ENCODE peak calls at places on chromosomes 12 and 14, in ten cellular contexts. One of them, this sample, is unnamed.

GRCh38 chr14:58639842-58640484 is 2.2 kb downstream of the DACT1 start:
- DNase-seq in heart left ventricle: peak
- DNase-seq in HCT116: peak
- DNase-seq in body of pancreas: no peak
- DNase-seq in adrenal gland: peak
- DNase-seq in thyroid gland: peak
- DNase-seq in IMR-90: peak
- DNase-seq in transverse colon: peak
- DNase-seq in endothelial cell of umbilical vein: peak
- DNase-seq in A549: peak
- DNase-seq in this sample: no peak

GRCh38 chr12:83434600-83434999 is 747.9 kb downstream of the TMTC2 start:
- DNase-seq in heart left ventricle: no peak
- DNase-seq in HCT116: no peak
- DNase-seq in body of pancreas: no peak
- DNase-seq in adrenal gland: no peak
- DNase-seq in thyroid gland: no peak
- DNase-seq in IMR-90: no peak
- DNase-seq in transverse colon: no peak
- DNase-seq in endothelial cell of umbilical vein: no peak
- DNase-seq in A549: no peak
- DNase-seq in this sample: no peak

GRCh38 chr12:53381739-53382630 is 2.0 kb downstream of the SP1 start:
- DNase-seq in heart left ventricle: peak
- DNase-seq in HCT116: no peak
- DNase-seq in body of pancreas: peak
- DNase-seq in adrenal gland: peak
- DNase-seq in thyroid gland: peak
- DNase-seq in IMR-90: peak
- DNase-seq in transverse colon: peak
- DNase-seq in endothelial cell of umbilical vein: peak
- DNase-seq in A549: no peak
- DNase-seq in this sample: peak

GRCh38 chr12:27226319-27226984 is 17.6 kb upstream of the STK38L start:
- DNase-seq in heart left ventricle: peak
- DNase-seq in HCT116: no peak
- DNase-seq in body of pancreas: no peak
- DNase-seq in adrenal gland: no peak
- DNase-seq in thyroid gland: no peak
- DNase-seq in IMR-90: no peak
- DNase-seq in transverse colon: no peak
- DNase-seq in endothelial cell of umbilical vein: peak
- DNase-seq in A549: no peak
- DNase-seq in this sample: no peak

GRCh38 chr12:96241484-96242256 is 47.5 kb downstream of the ELK3 start:
- DNase-seq in heart left ventricle: peak
- DNase-seq in HCT116: no peak
- DNase-seq in body of pancreas: no peak
- DNase-seq in adrenal gland: peak
- DNase-seq in thyroid gland: peak
- DNase-seq in IMR-90: peak
- DNase-seq in transverse colon: peak
- DNase-seq in endothelial cell of umbilical vein: peak
- DNase-seq in A549: no peak
- DNase-seq in this sample: peak

GRCh38 chr14:104346112-104346462 is 207.7 kb downstream of the KIF26A start:
- DNase-seq in heart left ventricle: no peak
- DNase-seq in HCT116: no peak
- DNase-seq in body of pancreas: no peak
- DNase-seq in adrenal gland: no peak
- DNase-seq in thyroid gland: no peak
- DNase-seq in IMR-90: no peak
- DNase-seq in transverse colon: no peak
- DNase-seq in endothelial cell of umbilical vein: no peak
- DNase-seq in A549: no peak
- DNase-seq in this sample: no peak

GRCh38 chr12:4439736-4440135 is 5.9 kb downstream of the FGF6 start:
- DNase-seq in heart left ventricle: no peak
- DNase-seq in HCT116: no peak
- DNase-seq in body of pancreas: no peak
- DNase-seq in adrenal gland: no peak
- DNase-seq in thyroid gland: no peak
- DNase-seq in IMR-90: no peak
- DNase-seq in transverse colon: no peak
- DNase-seq in endothelial cell of umbilical vein: no peak
- DNase-seq in A549: no peak
- DNase-seq in this sample: no peak

GRCh38 chr12:71999795-72000194 is 61.1 kb downstream of the TPH2 start:
- DNase-seq in heart left ventricle: no peak
- DNase-seq in HCT116: no peak
- DNase-seq in body of pancreas: no peak
- DNase-seq in adrenal gland: no peak
- DNase-seq in thyroid gland: no peak
- DNase-seq in IMR-90: no peak
- DNase-seq in transverse colon: no peak
- DNase-seq in endothelial cell of umbilical vein: no peak
- DNase-seq in A549: no peak
- DNase-seq in this sample: no peak

GRCh38 chr14:35533357-35534129 is 421 bp upstream of the INSM2 start:
- DNase-seq in heart left ventricle: peak
- DNase-seq in HCT116: no peak
- DNase-seq in body of pancreas: peak
- DNase-seq in adrenal gland: peak
- DNase-seq in thyroid gland: peak
- DNase-seq in IMR-90: peak
- DNase-seq in transverse colon: peak
- DNase-seq in endothelial cell of umbilical vein: peak
- DNase-seq in A549: peak
- DNase-seq in this sample: peak

GRCh38 chr12:59407799-59408198 is 188.0 kb upstream of the SLC16A7 start:
- DNase-seq in heart left ventricle: no peak
- DNase-seq in HCT116: no peak
- DNase-seq in body of pancreas: peak
- DNase-seq in adrenal gland: no peak
- DNase-seq in thyroid gland: no peak
- DNase-seq in IMR-90: no peak
- DNase-seq in transverse colon: no peak
- DNase-seq in endothelial cell of umbilical vein: no peak
- DNase-seq in A549: no peak
- DNase-seq in this sample: no peak

GRCh38 chr12:14849664-14850063 is 6.3 kb upstream of the ART4 start:
- DNase-seq in heart left ventricle: no peak
- DNase-seq in HCT116: no peak
- DNase-seq in body of pancreas: no peak
- DNase-seq in adrenal gland: no peak
- DNase-seq in thyroid gland: no peak
- DNase-seq in IMR-90: peak
- DNase-seq in transverse colon: no peak
- DNase-seq in endothelial cell of umbilical vein: peak
- DNase-seq in A549: no peak
- DNase-seq in this sample: no peak

GRCh38 chr12:80857311-80857710 is 80.4 kb downstream of the LIN7A start:
- DNase-seq in heart left ventricle: no peak
- DNase-seq in HCT116: no peak
- DNase-seq in body of pancreas: no peak
- DNase-seq in adrenal gland: no peak
- DNase-seq in thyroid gland: no peak
- DNase-seq in IMR-90: peak
- DNase-seq in transverse colon: no peak
- DNase-seq in endothelial cell of umbilical vein: no peak
- DNase-seq in A549: no peak
- DNase-seq in this sample: no peak

GRCh38 chr14:46734287-46734686 is 82.7 kb upstream of the RPL10L start:
- DNase-seq in heart left ventricle: no peak
- DNase-seq in HCT116: no peak
- DNase-seq in body of pancreas: no peak
- DNase-seq in adrenal gland: no peak
- DNase-seq in thyroid gland: no peak
- DNase-seq in IMR-90: no peak
- DNase-seq in transverse colon: peak
- DNase-seq in endothelial cell of umbilical vein: no peak
- DNase-seq in A549: no peak
- DNase-seq in this sample: no peak

GRCh38 chr14:32426596-32427408 is 97.7 kb downstream of the AKAP6 start:
- DNase-seq in heart left ventricle: no peak
- DNase-seq in HCT116: no peak
- DNase-seq in body of pancreas: no peak
- DNase-seq in adrenal gland: peak
- DNase-seq in thyroid gland: no peak
- DNase-seq in IMR-90: no peak
- DNase-seq in transverse colon: no peak
- DNase-seq in endothelial cell of umbilical vein: peak
- DNase-seq in A549: no peak
- DNase-seq in this sample: no peak

GRCh38 chr14:76268700-76269099 is 107.2 kb upstream of the ESRRB start:
- DNase-seq in heart left ventricle: no peak
- DNase-seq in HCT116: no peak
- DNase-seq in body of pancreas: no peak
- DNase-seq in adrenal gland: no peak
- DNase-seq in thyroid gland: no peak
- DNase-seq in IMR-90: no peak
- DNase-seq in transverse colon: no peak
- DNase-seq in endothelial cell of umbilical vein: no peak
- DNase-seq in A549: no peak
- DNase-seq in this sample: no peak

GRCh38 chr14:76271371-76271770 is 104.6 kb upstream of the ESRRB start:
- DNase-seq in heart left ventricle: no peak
- DNase-seq in HCT116: no peak
- DNase-seq in body of pancreas: no peak
- DNase-seq in adrenal gland: no peak
- DNase-seq in thyroid gland: no peak
- DNase-seq in IMR-90: no peak
- DNase-seq in transverse colon: no peak
- DNase-seq in endothelial cell of umbilical vein: no peak
- DNase-seq in A549: no peak
- DNase-seq in this sample: no peak

GRCh38 chr14:76268013-76268376 is 107.9 kb upstream of the ESRRB start:
- DNase-seq in heart left ventricle: no peak
- DNase-seq in HCT116: no peak
- DNase-seq in body of pancreas: no peak
- DNase-seq in adrenal gland: no peak
- DNase-seq in thyroid gland: no peak
- DNase-seq in IMR-90: no peak
- DNase-seq in transverse colon: no peak
- DNase-seq in endothelial cell of umbilical vein: no peak
- DNase-seq in A549: no peak
- DNase-seq in this sample: no peak

GRCh38 chr14:76264384-76264783 is 111.6 kb upstream of the ESRRB start:
- DNase-seq in heart left ventricle: no peak
- DNase-seq in HCT116: no peak
- DNase-seq in body of pancreas: no peak
- DNase-seq in adrenal gland: no peak
- DNase-seq in thyroid gland: no peak
- DNase-seq in IMR-90: no peak
- DNase-seq in transverse colon: no peak
- DNase-seq in endothelial cell of umbilical vein: no peak
- DNase-seq in A549: no peak
- DNase-seq in this sample: no peak

GRCh38 chr14:76267322-76268012 is 108.5 kb upstream of the ESRRB start:
- DNase-seq in heart left ventricle: peak
- DNase-seq in HCT116: no peak
- DNase-seq in body of pancreas: peak
- DNase-seq in adrenal gland: peak
- DNase-seq in thyroid gland: peak
- DNase-seq in IMR-90: peak
- DNase-seq in transverse colon: peak
- DNase-seq in endothelial cell of umbilical vein: peak
- DNase-seq in A549: no peak
- DNase-seq in this sample: no peak
- H3K4me3 ChIP-seq in heart left ventricle: peak
- H3K4me3 ChIP-seq in HCT116: no peak
- H3K4me3 ChIP-seq in body of pancreas: peak
- H3K4me3 ChIP-seq in adrenal gland: peak
- H3K4me3 ChIP-seq in thyroid gland: no peak
- H3K4me3 ChIP-seq in IMR-90: peak
- H3K4me3 ChIP-seq in transverse colon: peak
- H3K4me3 ChIP-seq in endothelial cell of umbilical vein: peak
- H3K4me3 ChIP-seq in A549: no peak
- H3K4me3 ChIP-seq in this sample: peak

GRCh38 chr14:102579696-102580551 is 12.5 kb upstream of the RCOR1 start:
- DNase-seq in heart left ventricle: no peak
- DNase-seq in HCT116: no peak
- DNase-seq in body of pancreas: no peak
- DNase-seq in adrenal gland: no peak
- DNase-seq in thyroid gland: peak
- DNase-seq in IMR-90: peak
- DNase-seq in transverse colon: no peak
- DNase-seq in endothelial cell of umbilical vein: no peak
- DNase-seq in A549: no peak
- DNase-seq in this sample: no peak
- H3K27ac ChIP-seq in heart left ventricle: no peak
- H3K27ac ChIP-seq in HCT116: no peak
- H3K27ac ChIP-seq in body of pancreas: no peak
- H3K27ac ChIP-seq in adrenal gland: no peak
- H3K27ac ChIP-seq in thyroid gland: no peak
- H3K27ac ChIP-seq in IMR-90: peak
- H3K27ac ChIP-seq in transverse colon: peak
- H3K27ac ChIP-seq in endothelial cell of umbilical vein: no peak
- H3K27ac ChIP-seq in A549: peak
- H3K27ac ChIP-seq in this sample: no peak

GRCh38 chr14:77375973-77376372 is 921 bp downstream of the TMED8 start:
- DNase-seq in heart left ventricle: no peak
- DNase-seq in HCT116: no peak
- DNase-seq in body of pancreas: no peak
- DNase-seq in adrenal gland: no peak
- DNase-seq in thyroid gland: no peak
- DNase-seq in IMR-90: no peak
- DNase-seq in transverse colon: no peak
- DNase-seq in endothelial cell of umbilical vein: no peak
- DNase-seq in A549: no peak
- DNase-seq in this sample: no peak
- TF ChIP-seq POLR2A in heart left ventricle: no peak
- TF ChIP-seq POLR2A in HCT116: no peak
- TF ChIP-seq POLR2A in body of pancreas: no peak
- TF ChIP-seq POLR2A in adrenal gland: no peak
- TF ChIP-seq POLR2A in thyroid gland: no peak
- TF ChIP-seq POLR2A in IMR-90: no peak
- TF ChIP-seq POLR2A in transverse colon: no peak
- TF ChIP-seq POLR2A in endothelial cell of umbilical vein: no peak
- TF ChIP-seq POLR2A in A549: no peak
- TF ChIP-seq POLR2A in this sample: no peak

DNA sequence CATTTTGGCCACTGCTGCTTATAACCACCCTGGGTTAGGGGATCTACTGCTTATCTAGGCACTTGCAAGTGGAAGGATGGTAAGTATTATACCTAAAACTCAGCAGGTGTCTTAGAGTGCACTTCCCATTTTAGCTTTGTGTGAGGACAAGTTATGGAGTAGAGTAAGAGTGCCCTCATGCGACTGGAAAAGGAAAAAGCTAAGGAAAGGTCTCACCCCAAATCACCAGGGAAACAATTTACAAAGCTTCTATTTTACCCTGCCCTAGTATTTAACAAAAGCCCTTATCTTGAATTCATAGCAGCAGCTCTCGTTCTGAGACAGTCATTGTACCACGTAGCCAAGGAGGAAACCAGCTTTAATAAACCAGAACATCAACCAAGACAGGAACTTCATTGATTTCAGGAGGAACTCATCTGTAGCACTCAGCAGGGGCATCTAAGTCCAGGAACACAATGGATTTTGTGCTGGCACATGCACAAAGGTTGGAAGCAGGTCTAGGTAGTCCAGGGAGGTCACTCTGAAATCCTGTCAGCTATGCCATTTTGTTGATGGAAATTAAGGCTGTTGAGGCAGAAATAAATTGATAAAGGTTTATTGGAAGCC is 2.9 kb downstream of the RDH12 start:
- DNase-seq in heart left ventricle: no peak
- DNase-seq in HCT116: peak
- DNase-seq in body of pancreas: peak
- DNase-seq in adrenal gland: no peak
- DNase-seq in thyroid gland: no peak
- DNase-seq in IMR-90: peak
- DNase-seq in transverse colon: no peak
- DNase-seq in endothelial cell of umbilical vein: peak
- DNase-seq in A549: peak
- DNase-seq in this sample: no peak
- H3K4me3 ChIP-seq in heart left ventricle: no peak
- H3K4me3 ChIP-seq in HCT116: no peak
- H3K4me3 ChIP-seq in body of pancreas: no peak
- H3K4me3 ChIP-seq in adrenal gland: no peak
- H3K4me3 ChIP-seq in thyroid gland: no peak
- H3K4me3 ChIP-seq in IMR-90: no peak
- H3K4me3 ChIP-seq in transverse colon: no peak
- H3K4me3 ChIP-seq in endothelial cell of umbilical vein: no peak
- H3K4me3 ChIP-seq in A549: no peak
- H3K4me3 ChIP-seq in this sample: no peak

This sample was measured in spleen.